ENCODE peak calls at places on chromosomes 7 and 10, in six cellular contexts. Z, U, E, T, Y and O are unnamed samples.

GRCh38 chr10:119859422-119860258 is 13.0 kb downstream of the MCMBP start:
- DNase-seq in Z (no peak), U (peak), E (peak), T (peak), Y (peak), O (no peak)

GRCh38 chr10:79244841-79245504 is 102.3 kb upstream of the PPIF start:
- DNase-seq in Z (no peak), U (no peak), E (no peak), T (no peak), Y (no peak), O (no peak)

GRCh38 chr10:75547391-75548298 is 116.2 kb downstream of the LRMDA start:
- DNase-seq in Z (no peak), U (peak), E (no peak), T (peak), Y (no peak), O (no peak)

GRCh38 chr10:17523246-17523753 is 68.9 kb upstream of the ST8SIA6 start:
- DNase-seq in Z (no peak), U (no peak), E (no peak), T (no peak), Y (no peak), O (no peak)

GRCh38 chr10:21184216-21184615 is 287.1 kb upstream of the NEBL start:
- DNase-seq in Z (no peak), U (no peak), E (no peak), T (no peak), Y (peak), O (no peak)

GRCh38 chr7:96248405-96248804 is 73.5 kb downstream of the SLC25A13 start:
- DNase-seq in Z (no peak), U (no peak), E (no peak), T (no peak), Y (no peak), O (no peak)

GRCh38 chr7:98359395-98359794 is 41.5 kb downstream of the BAIAP2L1 start:
- DNase-seq in Z (no peak), U (no peak), E (no peak), T (no peak), Y (peak), O (no peak)

GRCh38 chr10:19488592-19489280 is 327.5 kb upstream of the PLXDC2 start:
- DNase-seq in Z (peak), U (no peak), E (peak), T (peak), Y (peak), O (peak)

GRCh38 chr7:37409456-37409855 is 39.2 kb downstream of the ELMO1 start:
- DNase-seq in Z (no peak), U (no peak), E (no peak), T (no peak), Y (no peak), O (no peak)

GRCh38 chr7:131196808-131197207 is 130.9 kb upstream of the MKLN1 start:
- DNase-seq in Z (no peak), U (peak), E (peak), T (peak), Y (peak), O (no peak)

GRCh38 chr7:69211739-69212138 is 386.5 kb upstream of the AUTS2 start:
- DNase-seq in Z (peak), U (no peak), E (no peak), T (peak), Y (no peak), O (peak)

GRCh38 chr7:28685660-28686417 is 272.3 kb downstream of the TRIL start:
- DNase-seq in Z (peak), U (peak), E (peak), T (peak), Y (peak), O (peak)

GRCh38 chr10:10758306-10758705 is 259.4 kb upstream of the CELF2 start:
- DNase-seq in Z (no peak), U (no peak), E (no peak), T (no peak), Y (no peak), O (no peak)

GRCh38 chr7:91050677-91051076 is 213.6 kb upstream of the FZD1 start:
- DNase-seq in Z (no peak), U (no peak), E (no peak), T (no peak), Y (no peak), O (no peak)

GRCh38 chr7:91045626-91046025 is 218.6 kb upstream of the FZD1 start:
- DNase-seq in Z (no peak), U (no peak), E (no peak), T (no peak), Y (no peak), O (no peak)

GRCh38 chr7:91043924-91044660 is 220.1 kb upstream of the FZD1 start:
- DNase-seq in Z (peak), U (no peak), E (no peak), T (no peak), Y (no peak), O (peak)

GRCh38 chr7:91046322-91047088 is 217.7 kb upstream of the FZD1 start:
- DNase-seq in Z (no peak), U (peak), E (no peak), T (no peak), Y (peak), O (no peak)

DNA sequence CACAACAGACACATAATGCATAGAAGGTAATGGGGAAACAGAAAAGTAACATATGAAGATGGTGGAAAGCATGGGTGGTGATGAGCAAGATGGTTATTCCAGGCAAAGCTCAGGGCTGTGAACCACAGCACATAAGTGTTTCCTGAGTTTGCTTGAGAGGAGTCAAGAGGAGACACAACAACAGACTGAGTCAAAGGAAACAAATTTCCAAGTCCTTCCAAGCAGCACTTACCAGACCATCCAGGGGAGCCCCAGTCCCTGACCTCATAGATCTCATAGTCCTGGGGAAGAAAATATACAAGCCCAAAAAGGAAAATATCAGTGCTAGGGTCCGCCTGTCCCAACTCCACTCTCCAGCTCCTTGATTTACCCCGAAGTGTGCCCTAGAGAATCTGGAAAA is 216.6 kb upstream of the FZD1 start:
- DNase-seq in Z (no peak), U (peak), E (no peak), T (no peak), Y (no peak), O (no peak)
- H3K27ac ChIP-seq in Z (no peak), U (no peak), E (no peak), T (no peak), Y (no peak), O (no peak)

GRCh38 chr7:55367283-55367840 is 2.2 kb downstream of the LANCL2 start:
- DNase-seq in Z (no peak), U (no peak), E (no peak), T (no peak), Y (no peak), O (no peak)

GRCh38 chr7:55366461-55367138 is 1.5 kb downstream of the LANCL2 start:
- DNase-seq in Z (no peak), U (no peak), E (no peak), T (peak), Y (no peak), O (no peak)

GRCh38 chr7:55365680-55366460 is 733 bp downstream of the LANCL2 start:
- DNase-seq in Z (peak), U (peak), E (peak), T (peak), Y (peak), O (peak)

GRCh38 chr7:55363386-55364170 is 1.6 kb upstream of the LANCL2 start:
- DNase-seq in Z (no peak), U (no peak), E (no peak), T (no peak), Y (no peak), O (no peak)

DNA sequence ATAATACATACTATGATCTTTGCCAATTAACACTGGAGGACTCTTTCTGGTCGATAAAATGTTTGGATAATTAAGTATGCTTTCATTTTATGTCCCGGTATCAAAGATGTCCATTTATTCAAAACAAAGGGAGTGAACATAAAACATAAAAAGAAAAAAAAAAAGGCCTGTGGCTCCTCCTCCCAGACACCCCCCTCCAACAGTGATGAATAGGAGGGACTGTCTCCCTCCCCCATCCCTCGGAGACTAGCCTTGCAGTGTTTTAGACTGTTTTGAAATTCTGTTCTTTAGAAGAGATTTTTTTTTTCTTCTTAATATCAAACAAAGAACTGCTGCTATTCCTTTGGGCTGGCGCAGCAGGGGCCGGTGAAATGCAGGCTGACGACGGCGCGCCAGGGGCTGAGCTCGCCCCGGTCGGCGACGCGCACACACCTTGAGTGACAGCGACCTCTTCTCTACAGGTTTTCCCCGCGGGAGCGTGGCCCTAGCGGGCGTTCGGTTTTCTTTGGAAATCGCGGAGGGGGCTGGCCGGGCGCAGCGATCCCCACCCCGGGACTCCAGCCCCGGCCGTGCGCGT is at the start of gene LANCL2:
- DNase-seq in Z (no peak), U (peak), E (peak), T (no peak), Y (peak), O (peak)
- H2BK120ac ChIP-seq in Z (no peak), U (peak), E (peak), T (peak), Y (peak), O (no peak)

GRCh38 chr10:116692225-116692624 is 50.1 kb downstream of the HSPA12A start:
- DNase-seq in Z (no peak), U (no peak), E (no peak), T (no peak), Y (no peak), O (no peak)

GRCh38 chr10:116696919-116697318 is 45.4 kb downstream of the HSPA12A start:
- DNase-seq in Z (no peak), U (no peak), E (no peak), T (no peak), Y (no peak), O (no peak)

GRCh38 chr10:116694253-116694926 is 48.0 kb downstream of the HSPA12A start:
- DNase-seq in Z (no peak), U (peak), E (no peak), T (peak), Y (no peak), O (peak)

GRCh38 chr10:116697816-116698215 is 44.5 kb downstream of the HSPA12A start:
- DNase-seq in Z (no peak), U (no peak), E (no peak), T (no peak), Y (no peak), O (no peak)

GRCh38 chr10:116694927-116695268 is 47.5 kb downstream of the HSPA12A start:
- DNase-seq in Z (no peak), U (no peak), E (no peak), T (no peak), Y (no peak), O (no peak)
- H3K27ac ChIP-seq in Z (no peak), U (no peak), E (no peak), T (no peak), Y (no peak), O (no peak)

DNA sequence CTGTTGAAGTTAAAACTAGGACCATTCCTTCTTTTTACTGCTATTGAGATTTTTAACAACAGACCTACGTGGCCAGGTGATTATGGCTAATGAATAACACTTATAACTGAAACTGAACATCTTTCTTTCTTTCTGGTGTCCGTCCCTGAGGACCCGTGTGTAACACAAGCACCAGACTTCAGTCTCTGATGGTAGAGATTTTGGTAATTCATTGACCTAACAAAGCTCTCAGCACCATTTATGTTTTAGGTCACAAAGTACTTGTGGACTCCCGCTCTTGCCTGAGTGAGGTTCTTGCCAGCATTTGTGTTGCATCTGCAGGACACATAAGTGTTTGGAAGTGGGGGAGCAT is 40.4 kb upstream of the TMEM229A start:
- DNase-seq in Z (no peak), U (no peak), E (no peak), T (no peak), Y (no peak), O (no peak)
- H2BK120ac ChIP-seq in Z (no peak), U (peak), E (no peak), T (no peak), Y (no peak), O (no peak)

DNA sequence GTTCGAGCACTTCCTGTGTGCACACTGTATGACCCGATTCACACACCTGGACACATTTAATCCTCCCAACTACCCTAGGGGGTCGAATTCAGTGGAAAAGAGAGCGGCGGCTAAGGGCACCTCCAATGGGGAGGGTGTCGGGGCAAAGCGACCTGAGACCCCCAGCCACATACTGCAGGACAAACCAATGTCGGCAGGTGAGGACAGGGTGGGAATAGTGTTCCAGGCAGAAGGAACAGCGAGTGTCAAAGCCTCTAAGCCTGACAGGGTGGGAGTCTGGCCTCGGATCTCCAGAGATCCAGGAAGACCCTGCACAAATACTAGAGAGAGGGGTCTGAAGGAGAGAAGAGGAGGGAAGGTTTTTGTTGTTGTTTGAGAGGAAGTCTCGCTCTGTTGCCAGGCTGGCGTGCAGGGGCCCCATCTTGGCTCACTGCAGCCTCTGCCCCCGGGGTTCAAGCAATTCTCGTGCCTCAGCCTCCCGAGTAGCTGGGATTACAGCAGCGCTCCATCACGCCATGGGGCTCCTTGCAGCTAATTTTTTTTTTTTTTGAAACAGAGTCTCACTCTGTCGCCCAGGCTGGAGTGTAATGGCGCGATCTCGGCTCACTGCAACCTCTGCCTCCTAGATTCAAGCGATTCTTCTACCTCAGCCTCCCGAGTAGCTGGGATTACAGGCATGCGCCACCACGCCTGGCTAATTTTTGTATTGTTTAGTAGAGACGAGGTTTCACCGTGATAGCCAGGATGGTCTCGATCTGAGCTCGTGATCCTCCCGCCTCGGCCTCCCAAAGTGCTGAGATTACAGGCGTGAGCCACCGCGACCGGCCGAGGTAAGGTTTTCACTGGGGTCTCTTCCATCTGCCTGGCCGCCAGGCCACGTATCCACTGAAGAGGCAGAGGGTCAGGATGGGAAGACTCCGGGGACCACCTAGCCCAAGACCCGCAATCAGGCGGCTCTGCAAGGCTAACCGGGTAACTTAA is 1.2 kb upstream of the ARPC1B start:
- DNase-seq in Z (no peak), U (no peak), E (no peak), T (no peak), Y (peak), O (no peak)
- H3K27ac ChIP-seq in Z (no peak), U (no peak), E (no peak), T (no peak), Y (peak), O (no peak)

GRCh38 chr7:47659664-47660462 is 78.0 kb upstream of the TNS3 start:
- DNase-seq in Z (no peak), U (no peak), E (no peak), T (no peak), Y (no peak), O (no peak)
- H2BK120ac ChIP-seq in Z (no peak), U (peak), E (peak), T (no peak), Y (no peak), O (no peak)

GRCh38 chr10:72034040-72034499 is 54.3 kb downstream of the SPOCK2 start:
- DNase-seq in Z (no peak), U (no peak), E (no peak), T (no peak), Y (no peak), O (no peak)
- H3K27ac ChIP-seq in Z (no peak), U (no peak), E (no peak), T (no peak), Y (no peak), O (no peak)

GRCh38 chr10:132445516-132446194 is 48.7 kb downstream of the PWWP2B start:
- DNase-seq in Z (no peak), U (no peak), E (no peak), T (no peak), Y (no peak), O (no peak)

GRCh38 chr10:132443605-132443997 is 46.6 kb downstream of the PWWP2B start:
- DNase-seq in Z (no peak), U (peak), E (no peak), T (no peak), Y (peak), O (no peak)

GRCh38 chr10:132444877-132445351 is 47.9 kb downstream of the PWWP2B start:
- DNase-seq in Z (no peak), U (no peak), E (no peak), T (peak), Y (no peak), O (no peak)

GRCh38 chr10:132442636-132443035 is 45.6 kb downstream of the PWWP2B start:
- DNase-seq in Z (no peak), U (no peak), E (no peak), T (no peak), Y (no peak), O (no peak)

DNA sequence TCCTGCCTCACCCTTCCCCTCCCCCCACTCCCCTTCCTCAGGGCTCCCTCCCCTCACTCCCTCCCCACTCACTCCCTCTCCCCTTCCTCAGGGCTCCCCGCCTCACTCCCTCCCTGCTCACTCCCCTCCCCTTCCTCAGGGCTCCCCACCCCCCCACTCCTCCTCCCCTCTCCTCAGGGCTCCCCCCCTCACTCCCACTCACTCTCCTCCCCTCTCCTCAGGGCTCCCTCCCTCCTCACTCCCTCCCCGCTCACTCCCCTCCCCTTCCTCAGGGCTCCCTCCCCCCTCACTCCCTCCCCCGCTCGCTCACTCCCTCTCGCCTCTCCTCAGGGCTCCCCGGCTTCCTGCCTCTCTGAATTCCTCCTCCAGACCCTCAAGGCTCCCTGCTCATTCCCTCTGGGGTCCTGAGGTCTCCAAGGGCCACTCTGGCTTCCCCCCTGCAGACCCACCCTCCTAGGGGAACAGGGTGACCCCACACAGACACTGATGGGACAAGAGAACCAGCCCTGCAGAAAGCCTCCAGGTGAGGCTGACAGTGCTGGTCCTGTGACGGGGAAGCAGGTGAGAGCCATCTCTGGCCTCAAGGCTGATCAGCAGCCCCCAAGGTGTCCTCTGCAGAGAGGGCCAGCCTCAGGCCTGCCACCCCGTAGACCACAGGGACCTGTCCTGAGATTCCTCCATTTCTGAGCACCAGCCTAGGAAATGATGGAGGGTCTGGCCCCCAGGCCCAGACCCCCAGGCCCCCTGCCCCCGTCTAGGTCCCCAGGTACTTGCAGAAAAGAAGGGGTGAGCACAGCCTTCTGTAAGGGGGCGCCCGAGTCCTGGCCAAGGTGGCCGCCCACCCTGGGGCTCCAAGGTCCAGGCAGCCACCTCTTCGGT is 47.2 kb downstream of the PWWP2B start:
- DNase-seq in Z (no peak), U (no peak), E (no peak), T (peak), Y (no peak), O (no peak)
- H2BK120ac ChIP-seq in Z (peak), U (no peak), E (no peak), T (peak), Y (peak), O (no peak)

DNA sequence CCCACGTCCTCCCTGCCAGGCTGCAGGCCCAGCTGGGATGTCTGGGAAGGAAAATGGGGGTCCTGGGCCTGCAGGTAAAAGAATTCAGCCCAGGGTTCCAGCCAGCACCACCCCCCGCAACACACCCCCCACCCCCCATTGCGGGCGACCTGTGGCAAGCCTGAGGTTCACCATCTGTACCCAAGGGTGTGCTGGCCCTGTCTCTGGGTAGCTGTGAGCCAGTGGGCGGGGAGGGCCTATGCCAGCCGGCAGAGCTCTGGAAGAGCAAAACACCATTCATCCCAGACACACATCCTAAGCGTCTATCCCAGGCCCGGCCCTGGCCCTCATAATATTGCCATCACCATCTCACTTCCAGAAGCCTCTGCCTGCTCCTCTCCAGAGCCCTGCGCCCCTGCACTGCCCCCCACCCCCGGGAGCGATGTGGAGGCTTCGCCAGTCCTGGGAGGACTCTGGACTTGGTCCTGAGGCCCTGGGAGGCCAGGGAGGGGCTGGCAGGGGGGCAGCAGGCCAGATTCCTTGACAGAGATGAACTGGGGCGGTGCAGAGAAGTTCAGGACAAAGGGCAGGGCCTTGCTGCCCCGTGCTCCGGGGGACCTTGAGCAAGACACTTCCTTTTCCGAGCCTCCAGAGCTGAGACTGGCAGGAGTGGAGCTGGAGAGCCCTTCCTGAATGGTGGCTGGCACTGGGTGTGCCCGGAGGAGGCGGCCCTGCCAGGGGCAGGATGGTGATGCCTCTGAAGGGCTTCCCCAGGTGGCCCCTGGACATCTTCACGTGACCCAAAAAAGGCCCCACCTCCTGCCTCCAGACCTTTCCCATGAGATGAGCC is 8.7 kb upstream of the TTYH3 start:
- DNase-seq in Z (no peak), U (no peak), E (no peak), T (no peak), Y (no peak), O (no peak)
- H3K27ac ChIP-seq in Z (no peak), U (no peak), E (no peak), T (no peak), Y (no peak), O (no peak)